ENCODE peak calls at places on chromosomes 16 and 17, in seven cellular contexts. D is stomach; V is A549; P is T-cell; G is C1 segment of cervical spinal cord; Q is stimulated activated naive CD4-positive, alpha-beta T cell; A is Daoy. U is an unnamed sample.

GRCh38 chr17:13728751-13729150 is 127.0 kb upstream of the HS3ST3A1 start:
- DNase-seq in D (no peak), V (no peak), P (no peak), G (no peak), Q (no peak), A (peak), U (no peak)

GRCh38 chr17:60134396-60135159 is 15.2 kb upstream of the CA4 start:
- DNase-seq in D (peak), V (no peak), P (peak), G (no peak), Q (peak), A (no peak), U (no peak)

GRCh38 chr17:63477471-63478440 is 895 bp downstream of the ACE start:
- DNase-seq in D (no peak), V (no peak), P (no peak), G (no peak), Q (no peak), A (peak), U (peak)

GRCh38 chr16:22694887-22695382 is 119.0 kb upstream of the HS3ST2 start:
- DNase-seq in D (no peak), V (no peak), P (no peak), G (no peak), Q (no peak), A (peak), U (no peak)

GRCh38 chr16:23509763-23510153 is 536 bp downstream of the GGA2 start:
- DNase-seq in D (no peak), V (no peak), P (peak), G (no peak), Q (no peak), A (peak), U (no peak)

GRCh38 chr17:63476857-63477470 is at the start of gene ACE:
- DNase-seq in D (peak), V (peak), P (peak), G (no peak), Q (no peak), A (peak), U (no peak)

GRCh38 chr16:24747425-24747824 is 18.0 kb downstream of the TNRC6A start:
- DNase-seq in D (no peak), V (no peak), P (no peak), G (no peak), Q (no peak), A (no peak), U (no peak)

GRCh38 chr16:3503513-3503912 is 2.7 kb downstream of the CLUAP1 start:
- DNase-seq in D (no peak), V (no peak), P (peak), G (no peak), Q (peak), A (no peak), U (no peak)

GRCh38 chr17:36188891-36189306 is 7.7 kb downstream of the CCL3L1 start:
- DNase-seq in D (no peak), V (no peak), P (peak), G (no peak), Q (no peak), A (no peak), U (no peak)

GRCh38 chr17:603405-604193 is 111.0 kb downstream of the VPS53 start:
- DNase-seq in D (no peak), V (no peak), P (no peak), G (no peak), Q (no peak), A (no peak), U (no peak)

GRCh38 chr17:28216528-28216927 is 102.5 kb upstream of the TMEM97 start:
- DNase-seq in D (no peak), V (no peak), P (no peak), G (no peak), Q (no peak), A (peak), U (no peak)

GRCh38 chr16:50354629-50355456 is 13.9 kb downstream of the BRD7 start:
- DNase-seq in D (no peak), V (no peak), P (no peak), G (no peak), Q (no peak), A (no peak), U (no peak)

GRCh38 chr16:89918453-89919347 is at the start of gene MC1R:
- DNase-seq in D (no peak), V (peak), P (peak), G (no peak), Q (peak), A (peak), U (no peak)

GRCh38 chr17:58587713-58588117 is 73.3 kb upstream of the MTMR4 start:
- DNase-seq in D (peak), V (peak), P (peak), G (peak), Q (peak), A (peak), U (peak)

GRCh38 chr17:74373838-74374606 is 6.7 kb downstream of the GPR142 start:
- DNase-seq in D (peak), V (no peak), P (no peak), G (peak), Q (no peak), A (no peak), U (no peak)

GRCh38 chr17:77286641-77287431 is 146.1 kb downstream of the SEC14L1 start:
- DNase-seq in D (peak), V (peak), P (no peak), G (no peak), Q (no peak), A (peak), U (peak)

GRCh38 chr17:34670618-34671017 is 91.2 kb downstream of the TMEM132E start:
- DNase-seq in D (no peak), V (no peak), P (no peak), G (no peak), Q (no peak), A (no peak), U (no peak)

GRCh38 chr17:40447148-40447644 is 3.9 kb downstream of the IGFBP4 start:
- DNase-seq in D (no peak), V (no peak), P (no peak), G (no peak), Q (no peak), A (no peak), U (no peak)

GRCh38 chr17:7176870-7177209 is 2.3 kb downstream of the ASGR1 start:
- DNase-seq in D (no peak), V (no peak), P (no peak), G (no peak), Q (no peak), A (no peak), U (no peak)